ENCODE peak calls at places on chromosome 1, in five cellular contexts. K, O, H, Y and X are unnamed samples.

GRCh38 chr1:225766967-225767413 is 10.6 kb upstream of the SRP9 start:
- DNase-seq in K (peak), O (no peak), H (no peak), Y (peak), X (no peak)

GRCh38 chr1:28518745-28519341 is 13.0 kb downstream of the RCC1 start:
- DNase-seq in K (no peak), O (no peak), H (peak), Y (peak), X (no peak)

GRCh38 chr1:175887981-175888428 is 144.6 kb upstream of the TNR start:
- DNase-seq in K (peak), O (peak), H (peak), Y (peak), X (peak)

GRCh38 chr1:209257021-209257420 is 326.5 kb upstream of the CAMK1G start:
- DNase-seq in K (no peak), O (no peak), H (no peak), Y (no peak), X (no peak)

GRCh38 chr1:58802640-58803476 is 19.0 kb upstream of the JUN start:
- DNase-seq in K (no peak), O (no peak), H (no peak), Y (no peak), X (no peak)

GRCh38 chr1:205312866-205313680 is 8.5 kb downstream of the NUAK2 start:
- DNase-seq in K (no peak), O (no peak), H (peak), Y (no peak), X (no peak)

GRCh38 chr1:17572264-17572985 is 32.9 kb downstream of the ARHGEF10L start:
- DNase-seq in K (no peak), O (peak), H (peak), Y (no peak), X (no peak)

GRCh38 chr1:49765034-49765433 is 258.7 kb downstream of the AGBL4 start:
- DNase-seq in K (no peak), O (no peak), H (peak), Y (no peak), X (no peak)

GRCh38 chr1:163797816-163798215 is 476.1 kb downstream of the NUF2 start:
- DNase-seq in K (no peak), O (no peak), H (no peak), Y (no peak), X (no peak)

GRCh38 chr1:74467786-74468377 is 44.5 kb downstream of the LRRC53 start:
- DNase-seq in K (peak), O (no peak), H (peak), Y (no peak), X (peak)

GRCh38 chr1:115133440-115133839 is 44.1 kb upstream of the TSPAN2 start:
- DNase-seq in K (peak), O (no peak), H (peak), Y (peak), X (no peak)

GRCh38 chr1:182004601-182005000 is 56.9 kb downstream of the ZNF648 start:
- DNase-seq in K (no peak), O (no peak), H (no peak), Y (no peak), X (no peak)

GRCh38 chr1:116853680-116854191 is 56.0 kb upstream of the PTGFRN start:
- DNase-seq in K (peak), O (peak), H (peak), Y (peak), X (no peak)

GRCh38 chr1:21914880-21915640 is 22.1 kb downstream of the HSPG2 start:
- DNase-seq in K (no peak), O (no peak), H (no peak), Y (peak), X (no peak)

GRCh38 chr1:196387766-196388165 is 220.5 kb downstream of the KCNT2 start:
- DNase-seq in K (peak), O (no peak), H (no peak), Y (no peak), X (no peak)

GRCh38 chr1:147072371-147073061 is 99.8 kb downstream of the PRKAB2 start:
- DNase-seq in K (no peak), O (peak), H (peak), Y (no peak), X (no peak)

GRCh38 chr1:54362881-54363340 is 43.3 kb downstream of the SSBP3 start:
- DNase-seq in K (peak), O (no peak), H (no peak), Y (peak), X (no peak)

GRCh38 chr1:45442272-45442671 is 48.7 kb downstream of the TESK2 start:
- DNase-seq in K (peak), O (no peak), H (peak), Y (peak), X (no peak)

GRCh38 chr1:21922103-21923014 is 14.8 kb downstream of the HSPG2 start:
- DNase-seq in K (no peak), O (peak), H (peak), Y (no peak), X (no peak)

GRCh38 chr1:236122176-236122575 is 20.2 kb upstream of the GPR137B start:
- DNase-seq in K (no peak), O (no peak), H (no peak), Y (no peak), X (no peak)

GRCh38 chr1:79847715-79848114 is 841.2 kb upstream of the ADGRL4 start:
- DNase-seq in K (no peak), O (no peak), H (peak), Y (no peak), X (no peak)

GRCh38 chr1:202159534-202160371 is 649 bp downstream of the PTPN7 start:
- DNase-seq in K (no peak), O (peak), H (no peak), Y (no peak), X (no peak)
- H3K18ac ChIP-seq in K (no peak), O (peak), H (peak), Y (peak), X (no peak)

GRCh38 chr1:23599125-23599524 is 39.8 kb upstream of the ID3 start:
- DNase-seq in K (no peak), O (no peak), H (no peak), Y (no peak), X (no peak)
- H3K18ac ChIP-seq in K (no peak), O (no peak), H (peak), Y (peak), X (peak)

GRCh38 chr1:232620356-232620841 is 9.5 kb downstream of the SIPA1L2 start:
- DNase-seq in K (peak), O (peak), H (peak), Y (peak), X (no peak)

GRCh38 chr1:232615401-232615800 is 14.5 kb downstream of the SIPA1L2 start:
- DNase-seq in K (no peak), O (no peak), H (no peak), Y (peak), X (no peak)

GRCh38 chr1:232614811-232615210 is 15.1 kb downstream of the SIPA1L2 start:
- DNase-seq in K (no peak), O (no peak), H (no peak), Y (peak), X (no peak)

GRCh38 chr1:232613752-232614381 is 16.1 kb downstream of the SIPA1L2 start:
- DNase-seq in K (peak), O (no peak), H (no peak), Y (peak), X (no peak)

GRCh38 chr1:232617237-232617636 is 12.7 kb downstream of the SIPA1L2 start:
- DNase-seq in K (no peak), O (no peak), H (peak), Y (no peak), X (no peak)
- H3K18ac ChIP-seq in K (no peak), O (no peak), H (no peak), Y (no peak), X (no peak)

DNA sequence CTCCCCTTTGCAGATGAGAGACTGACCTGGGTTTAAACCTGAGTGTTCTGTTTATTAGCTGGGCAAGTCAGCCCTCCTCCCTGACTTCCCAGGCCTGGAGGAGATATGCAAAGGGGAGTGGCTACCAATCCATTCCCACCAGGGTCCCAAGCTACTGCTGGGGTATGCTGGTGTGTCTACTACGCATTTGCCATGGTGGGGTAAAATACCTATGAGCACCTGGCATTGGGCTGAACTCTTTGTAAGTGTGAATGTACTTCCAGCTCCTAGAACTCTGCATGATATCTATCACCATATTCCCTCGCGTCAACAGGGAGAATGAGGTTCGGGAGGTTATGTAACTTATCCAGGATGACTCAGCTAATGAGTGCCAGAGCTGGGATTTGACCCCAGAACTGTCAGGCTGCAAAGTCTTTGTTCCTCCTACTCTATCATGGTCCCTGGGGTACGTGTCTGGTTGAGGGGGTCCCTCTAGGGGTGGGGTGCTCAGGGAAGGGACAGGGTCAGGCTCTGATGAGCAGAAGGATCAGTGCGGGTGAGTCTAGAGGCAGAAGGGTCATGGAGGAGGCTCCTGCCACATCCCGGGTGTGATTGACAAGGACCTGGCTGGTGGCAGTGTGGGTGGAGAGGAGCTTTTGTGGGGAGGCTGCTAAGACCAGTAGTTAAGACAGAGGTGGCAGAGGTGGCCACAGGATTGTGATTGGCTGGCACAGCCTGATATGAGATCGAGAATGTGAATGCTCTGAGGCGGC is 16.7 kb downstream of the AMPD2 start:
- DNase-seq in K (peak), O (peak), H (peak), Y (peak), X (no peak)
- H3K18ac ChIP-seq in K (peak), O (peak), H (no peak), Y (no peak), X (no peak)

GRCh38 chr1:10833630-10834557 is 37.4 kb upstream of the CASZ1 start:
- DNase-seq in K (no peak), O (no peak), H (peak), Y (no peak), X (no peak)

GRCh38 chr1:10836726-10837125 is 40.3 kb upstream of the CASZ1 start:
- DNase-seq in K (no peak), O (peak), H (no peak), Y (no peak), X (no peak)

GRCh38 chr1:10832703-10833102 is 36.3 kb upstream of the CASZ1 start:
- DNase-seq in K (no peak), O (no peak), H (no peak), Y (no peak), X (no peak)

GRCh38 chr1:10835423-10836421 is 39.3 kb upstream of the CASZ1 start:
- DNase-seq in K (peak), O (peak), H (peak), Y (peak), X (peak)

DNA sequence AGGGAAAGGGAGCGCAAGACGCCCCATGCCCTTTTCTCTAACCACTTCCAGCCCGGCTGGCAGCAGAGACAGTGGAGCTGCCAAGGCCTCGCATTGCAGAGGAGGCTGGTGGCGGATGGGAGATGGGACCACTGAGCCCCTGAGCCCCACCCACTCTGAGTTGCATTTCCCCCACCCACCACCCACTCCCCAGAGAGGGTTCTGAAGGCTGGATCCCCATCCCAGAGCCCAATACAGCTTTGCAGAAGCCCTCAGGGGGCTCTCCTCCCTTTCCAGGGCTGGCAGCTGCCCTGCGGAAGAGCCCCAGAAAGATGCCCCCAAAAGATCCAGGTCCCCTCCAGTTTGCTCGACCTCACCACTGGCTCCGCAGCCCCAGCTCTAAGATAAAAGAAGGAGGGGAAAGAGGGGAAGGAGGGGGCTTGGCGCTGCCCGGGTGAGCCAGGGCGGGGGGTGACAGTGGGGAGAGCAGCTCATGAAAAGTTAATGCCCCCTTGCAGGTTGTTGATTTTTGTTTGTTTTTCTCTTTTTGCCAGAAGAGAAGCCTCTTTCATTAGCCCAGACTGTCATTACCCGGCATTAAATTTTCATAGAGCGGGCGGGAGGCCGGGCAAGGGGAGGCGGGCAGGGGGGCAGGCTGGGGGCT is 38.4 kb upstream of the CASZ1 start:
- DNase-seq in K (no peak), O (peak), H (no peak), Y (no peak), X (no peak)
- H3K18ac ChIP-seq in K (no peak), O (no peak), H (no peak), Y (no peak), X (peak)

DNA sequence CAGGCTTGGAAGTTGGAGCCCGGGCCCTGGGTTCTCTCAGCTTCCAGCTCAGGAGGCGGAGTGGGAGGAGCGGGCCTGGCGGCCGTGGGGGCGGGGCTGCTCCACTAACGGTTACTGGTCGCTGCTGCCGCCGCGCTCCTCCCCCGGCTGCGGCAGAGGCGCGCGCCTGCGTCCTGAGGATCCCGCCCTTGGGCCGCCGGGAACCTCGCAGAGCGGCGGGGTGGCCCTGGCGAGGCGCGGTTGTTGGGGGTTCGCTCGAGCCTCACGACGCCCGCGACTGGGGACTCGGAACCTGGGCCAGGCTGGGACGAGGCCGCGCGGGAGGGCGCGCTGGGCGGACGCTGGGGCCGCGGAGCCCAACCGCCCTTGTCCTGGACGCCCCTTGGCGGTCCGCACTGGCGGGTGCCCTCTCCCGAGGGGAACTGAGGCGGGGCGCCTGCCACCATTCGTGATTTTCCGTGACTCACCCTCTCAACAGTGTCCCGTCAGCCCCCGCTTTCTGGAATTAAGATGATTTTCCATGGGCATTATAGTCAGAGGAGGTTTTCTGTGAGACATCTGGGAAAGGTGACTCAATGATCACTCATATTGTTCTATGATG is 34.1 kb downstream of the OR2G3 start:
- DNase-seq in K (peak), O (peak), H (peak), Y (no peak), X (peak)
- H3K18ac ChIP-seq in K (no peak), O (no peak), H (peak), Y (no peak), X (peak)

DNA sequence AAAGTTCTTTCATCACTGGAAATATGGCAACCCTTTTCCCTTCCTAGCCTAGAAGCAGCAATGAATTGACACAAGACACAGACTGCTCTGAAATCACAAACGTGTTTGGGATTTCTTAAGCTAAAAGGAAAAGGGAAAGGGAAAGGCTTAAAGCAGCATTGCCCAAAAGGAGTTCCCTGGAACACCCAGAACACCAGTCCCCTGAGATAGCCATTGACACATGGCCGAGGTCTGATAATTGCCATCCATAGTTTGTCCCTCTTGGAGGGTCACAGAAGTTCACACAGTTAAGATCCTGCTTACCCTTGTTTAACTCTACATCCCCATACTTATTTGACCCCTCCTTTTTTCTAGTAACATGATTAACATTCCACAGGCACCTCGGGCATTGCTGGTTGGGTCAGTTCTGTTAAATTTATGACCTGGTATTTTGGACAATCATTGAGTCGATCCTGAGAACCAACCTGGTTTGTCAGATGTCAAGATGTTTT is 72.9 kb downstream of the ZNF281 start:
- DNase-seq in K (no peak), O (no peak), H (peak), Y (peak), X (no peak)
- H3K18ac ChIP-seq in K (peak), O (no peak), H (no peak), Y (no peak), X (no peak)